ENCODE peak calls at places on chromosomes 2 and 18, in four cellular contexts. Y, C, D and L are unnamed samples.

GRCh38 chr2:10454505-10454904 is 6.4 kb upstream of the ODC1 start:
- DNase-seq in C (no peak), D (no peak), Y (no peak), L (no peak)

GRCh38 chr2:138187221-138187620 is 222.9 kb downstream of the HNMT start:
- DNase-seq in D (no peak), Y (no peak), C (no peak), L (no peak)

GRCh38 chr18:11324510-11324909 is 175.1 kb upstream of the PIEZO2 start:
- DNase-seq in C (no peak), Y (no peak), D (no peak), L (no peak)

GRCh38 chr18:9417081-9417841 is 58.1 kb upstream of the RALBP1 start:
- DNase-seq in C (no peak), Y (no peak), D (no peak), L (no peak)

GRCh38 chr2:134136702-134137101 is 117.2 kb upstream of the MGAT5 start:
- DNase-seq in Y (no peak), D (no peak), C (no peak), L (no peak)

GRCh38 chr2:241816431-241817121 is 7.6 kb downstream of the NEU4 start:
- DNase-seq in Y (no peak), C (no peak), D (no peak), L (no peak)

GRCh38 chr2:220504890-220505564 is 877.6 kb downstream of the SLC4A3 start:
- DNase-seq in C (peak; percentile 3), D (no peak), Y (no peak), L (peak; percentile 82)

GRCh38 chr18:76491801-76492668 is 3.0 kb downstream of the ZNF516 start:
- DNase-seq in D (no peak), C (no peak), Y (no peak), L (no peak)

GRCh38 chr2:237223208-237223861 is 137.6 kb downstream of the COPS8 start:
- DNase-seq in C (no peak), D (no peak), Y (no peak), L (no peak)

GRCh38 chr2:235876099-235876679 is 292.0 kb downstream of the GBX2 start:
- DNase-seq in Y (no peak), D (no peak), C (no peak), L (no peak)

GRCh38 chr2:10844083-10844482 is 31.5 kb upstream of the PDIA6 start:
- DNase-seq in D (no peak), C (no peak), Y (no peak), L (no peak)

GRCh38 chr2:143688815-143689214 is 559.6 kb downstream of the ARHGAP15 start:
- DNase-seq in C (no peak), D (no peak), Y (no peak), L (no peak)

GRCh38 chr2:128686881-128687550 is 368.3 kb upstream of the HS6ST1 start:
- DNase-seq in C (no peak), D (no peak), Y (no peak), L (no peak)

GRCh38 chr18:27363918-27364317 is 178.8 kb upstream of the CHST9 start:
- DNase-seq in C (peak; percentile 10), Y (no peak), D (no peak), L (no peak)

GRCh38 chr2:215119847-215120246 is 18.6 kb downstream of the ABCA12 start:
- DNase-seq in C (no peak), D (no peak), Y (no peak), L (no peak)

GRCh38 chr2:238703436-238703835 is 144.4 kb upstream of the TWIST2 start:
- DNase-seq in Y (no peak), D (no peak), C (no peak), L (no peak)

GRCh38 chr2:159557437-159558034 is 58.8 kb downstream of the BAZ2B start:
- DNase-seq in D (no peak), C (peak; percentile 42), Y (peak; percentile 16), L (peak; percentile 17)

GRCh38 chr2:111116843-111117665 is 3.7 kb upstream of the BCL2L11 start:
- DNase-seq in C (peak; percentile 82), Y (peak; percentile 75), D (peak; percentile 53), L (peak; percentile 63)

GRCh38 chr2:234550511-234551107 is 53.7 kb upstream of the ARL4C start:
- DNase-seq in C (peak; percentile 73), D (peak; percentile 59), Y (peak; percentile 66), L (peak; percentile 79)

GRCh38 chr2:10750610-10751009 is 29.2 kb downstream of the ATP6V1C2 start:
- DNase-seq in Y (no peak), C (no peak), D (no peak), L (no peak)

GRCh38 chr18:6521804-6522418 is 107.2 kb upstream of the L3MBTL4 start:
- DNase-seq in C (peak; percentile 53), D (peak; percentile 50), Y (no peak), L (peak; percentile 68)

GRCh38 chr2:47230418-47230817 is 75.3 kb upstream of the STPG4 start:
- DNase-seq in D (no peak), Y (no peak), C (no peak), L (no peak)

GRCh38 chr2:44744961-44745360 is 196.5 kb upstream of the SIX3 start:
- DNase-seq in Y (no peak), D (no peak), C (no peak), L (no peak)

GRCh38 chr2:11071939-11072338 is 83.3 kb upstream of the SLC66A3 start:
- DNase-seq in D (no peak), Y (no peak), C (no peak), L (no peak)

DNA sequence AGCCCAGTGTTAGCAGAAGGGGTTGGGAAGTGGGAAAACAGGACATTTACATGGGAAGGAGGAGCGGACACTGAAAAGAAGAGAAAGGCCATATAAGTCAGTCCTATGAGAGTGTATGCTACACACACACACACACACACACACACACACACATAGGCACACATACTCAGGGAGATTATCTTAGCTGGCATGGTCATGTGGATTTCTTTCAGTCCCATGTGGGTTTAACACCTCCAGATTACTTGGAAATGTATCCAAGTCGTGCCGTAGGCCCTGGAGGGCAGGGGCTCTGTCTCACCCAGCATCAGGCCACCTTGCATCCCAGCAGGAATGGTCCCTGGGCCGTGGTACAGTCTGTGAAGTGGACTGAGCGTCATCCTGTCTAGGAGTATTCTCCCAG is 113.3 kb upstream of the CAPN13 start:
- DNase-seq in C (no peak), Y (no peak), D (no peak), L (no peak)
- TF ChIP-seq TCF7L2 in C (no peak), Y (no peak), D (no peak), L (no peak)

GRCh38 chr18:58407649-58408407 is 221.1 kb downstream of the ALPK2 start:
- DNase-seq in D (peak; percentile 10), Y (no peak), C (peak; percentile 100), L (no peak)
- TF ChIP-seq REST in D (no peak), Y (no peak), C (peak; percentile 82), L (no peak)

GRCh38 chr2:150479075-150479915 is 8.2 kb downstream of the RND3 start:
- DNase-seq in C (no peak), Y (no peak), D (no peak), L (no peak)

GRCh38 chr2:150476809-150477302 is 10.6 kb downstream of the RND3 start:
- DNase-seq in Y (no peak), D (no peak), C (no peak), L (no peak)

GRCh38 chr2:150477347-150477746 is 10.1 kb downstream of the RND3 start:
- DNase-seq in Y (no peak), D (no peak), C (no peak), L (no peak)

GRCh38 chr2:150480241-150480640 is 7.2 kb downstream of the RND3 start:
- DNase-seq in Y (no peak), C (no peak), D (no peak), L (no peak)

DNA sequence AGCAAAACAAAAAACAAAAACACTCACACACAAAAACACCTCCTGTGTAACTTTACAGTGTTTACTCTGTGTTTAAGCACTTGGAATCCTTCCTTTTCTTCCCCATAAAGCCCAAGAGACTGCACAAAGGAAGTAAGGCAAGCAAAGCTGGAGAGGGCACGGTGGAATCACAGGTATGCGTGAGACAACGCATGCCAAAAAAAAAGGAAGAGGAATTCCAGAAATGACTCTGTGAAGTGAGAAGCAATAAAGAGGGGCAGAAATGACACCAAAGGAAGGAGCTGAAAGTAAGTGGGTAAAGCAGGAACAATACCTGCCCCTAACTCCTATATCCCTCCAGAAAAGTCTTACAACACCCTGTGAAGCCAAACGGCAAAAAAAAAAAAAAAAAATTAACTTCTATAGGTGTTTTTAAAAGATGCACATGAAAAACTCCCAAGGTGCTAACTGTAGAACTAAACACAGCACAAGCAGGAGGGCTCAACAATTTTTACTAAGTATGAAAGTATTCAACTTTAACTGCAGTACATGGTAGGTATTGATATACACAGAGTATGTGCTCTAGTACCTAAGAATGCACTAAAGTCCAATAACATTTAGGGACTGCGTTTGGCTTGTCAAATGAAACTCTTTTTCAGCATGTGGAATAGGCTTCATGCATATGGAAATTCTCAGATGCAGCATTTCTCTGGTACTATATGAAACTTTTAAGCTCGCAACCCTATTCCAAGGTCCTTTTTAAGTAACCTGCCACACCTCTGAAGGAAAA is 9.1 kb downstream of the RND3 start:
- DNase-seq in Y (no peak), C (no peak), D (no peak), L (no peak)
- TF ChIP-seq TCF7L2 in Y (no peak), C (no peak), D (no peak), L (peak; percentile 49)

DNA sequence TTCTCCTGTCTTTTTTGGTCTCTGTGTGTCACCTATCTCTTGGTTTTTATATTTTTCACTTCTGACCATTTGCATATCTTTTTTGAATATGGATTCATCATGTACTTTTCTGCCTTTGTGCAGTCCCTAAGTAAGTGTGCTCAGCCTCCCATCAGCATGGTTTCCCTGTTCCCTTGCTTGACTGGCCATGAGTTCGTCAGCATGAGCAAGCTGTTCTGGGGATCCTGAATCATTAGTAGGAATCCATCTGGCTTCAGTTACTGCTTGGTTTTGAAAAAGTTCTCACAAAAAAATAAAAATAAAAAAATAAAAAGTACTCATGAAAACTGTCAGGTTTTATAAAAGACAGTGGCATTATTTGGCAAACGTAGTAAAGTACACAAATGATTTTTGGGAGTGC is 144.1 kb downstream of the NCOA1 start:
- DNase-seq in Y (no peak), C (no peak), D (no peak), L (no peak)
- TF ChIP-seq REST in Y (no peak), C (no peak), D (no peak), L (no peak)

GRCh38 chr2:80086831-80087230 is 217.7 kb downstream of the LRRTM1 start:
- DNase-seq in D (no peak), Y (no peak), C (no peak), L (no peak)
- TF ChIP-seq TCF7L2 in D (no peak), Y (no peak), C (no peak), L (no peak)